ENCODE peak calls at places on chromosomes 12 and 14, in ten cellular contexts. One of them, this sample, is unnamed.

GRCh38 chr12:110917467-110917866 is 2.9 kb downstream of the MYL2 start:
- DNase-seq in mucosa of descending colon: no peak
- DNase-seq in GM23248: peak
- DNase-seq in A172: peak
- DNase-seq in HT1080: peak
- DNase-seq in activated T-cell treated with anti-CD3 and anti-CD28 coated beads for 48 hours: no peak
- DNase-seq in HFFc6: peak
- DNase-seq in NCI-H2171: no peak
- DNase-seq in activated B cell treated with CpG ODN at 0.5 μM for 24 hours: no peak
- DNase-seq in stimulated activated CD8-positive, alpha-beta memory T cell treated with anti-CD3 and anti-CD28 coated beads, Interleukin-4, amount 100 ng/mL, for 1 hour: no peak
- DNase-seq in this sample: no peak

GRCh38 chr14:70563869-70564268 is 29.1 kb upstream of the ADAM20 start:
- DNase-seq in mucosa of descending colon: no peak
- DNase-seq in GM23248: no peak
- DNase-seq in A172: no peak
- DNase-seq in HT1080: no peak
- DNase-seq in activated T-cell treated with anti-CD3 and anti-CD28 coated beads for 48 hours: no peak
- DNase-seq in HFFc6: no peak
- DNase-seq in NCI-H2171: peak
- DNase-seq in activated B cell treated with CpG ODN at 0.5 μM for 24 hours: no peak
- DNase-seq in stimulated activated CD8-positive, alpha-beta memory T cell treated with anti-CD3 and anti-CD28 coated beads, Interleukin-4, amount 100 ng/mL, for 1 hour: no peak
- DNase-seq in this sample: no peak

GRCh38 chr14:21071225-21072041 is 1.3 kb downstream of the ARHGEF40 start:
- DNase-seq in mucosa of descending colon: peak
- DNase-seq in GM23248: peak
- DNase-seq in A172: peak
- DNase-seq in HT1080: peak
- DNase-seq in activated T-cell treated with anti-CD3 and anti-CD28 coated beads for 48 hours: no peak
- DNase-seq in HFFc6: peak
- DNase-seq in NCI-H2171: peak
- DNase-seq in activated B cell treated with CpG ODN at 0.5 μM for 24 hours: peak
- DNase-seq in stimulated activated CD8-positive, alpha-beta memory T cell treated with anti-CD3 and anti-CD28 coated beads, Interleukin-4, amount 100 ng/mL, for 1 hour: no peak
- DNase-seq in this sample: peak

GRCh38 chr12:34033628-34034296 is 11.5 kb downstream of the ALG10 start:
- DNase-seq in mucosa of descending colon: no peak
- DNase-seq in GM23248: peak
- DNase-seq in A172: peak
- DNase-seq in HT1080: no peak
- DNase-seq in activated T-cell treated with anti-CD3 and anti-CD28 coated beads for 48 hours: no peak
- DNase-seq in HFFc6: peak
- DNase-seq in NCI-H2171: no peak
- DNase-seq in activated B cell treated with CpG ODN at 0.5 μM for 24 hours: no peak
- DNase-seq in stimulated activated CD8-positive, alpha-beta memory T cell treated with anti-CD3 and anti-CD28 coated beads, Interleukin-4, amount 100 ng/mL, for 1 hour: no peak
- DNase-seq in this sample: peak

GRCh38 chr12:43805857-43806736 is at the start of gene TWF1:
- DNase-seq in mucosa of descending colon: peak
- DNase-seq in GM23248: peak
- DNase-seq in A172: peak
- DNase-seq in HT1080: peak
- DNase-seq in activated T-cell treated with anti-CD3 and anti-CD28 coated beads for 48 hours: peak
- DNase-seq in HFFc6: peak
- DNase-seq in NCI-H2171: peak
- DNase-seq in activated B cell treated with CpG ODN at 0.5 μM for 24 hours: peak
- DNase-seq in stimulated activated CD8-positive, alpha-beta memory T cell treated with anti-CD3 and anti-CD28 coated beads, Interleukin-4, amount 100 ng/mL, for 1 hour: peak
- DNase-seq in this sample: peak

GRCh38 chr12:109291531-109292341 is 17.3 kb downstream of the FOXN4 start:
- DNase-seq in mucosa of descending colon: peak
- DNase-seq in GM23248: peak
- DNase-seq in A172: no peak
- DNase-seq in HT1080: peak
- DNase-seq in activated T-cell treated with anti-CD3 and anti-CD28 coated beads for 48 hours: no peak
- DNase-seq in HFFc6: no peak
- DNase-seq in NCI-H2171: peak
- DNase-seq in activated B cell treated with CpG ODN at 0.5 μM for 24 hours: no peak
- DNase-seq in stimulated activated CD8-positive, alpha-beta memory T cell treated with anti-CD3 and anti-CD28 coated beads, Interleukin-4, amount 100 ng/mL, for 1 hour: no peak
- DNase-seq in this sample: peak

GRCh38 chr14:52068741-52069616 is at the start of gene NID2:
- DNase-seq in mucosa of descending colon: peak
- DNase-seq in GM23248: peak
- DNase-seq in A172: no peak
- DNase-seq in HT1080: peak
- DNase-seq in activated T-cell treated with anti-CD3 and anti-CD28 coated beads for 48 hours: peak
- DNase-seq in HFFc6: peak
- DNase-seq in NCI-H2171: no peak
- DNase-seq in activated B cell treated with CpG ODN at 0.5 μM for 24 hours: peak
- DNase-seq in stimulated activated CD8-positive, alpha-beta memory T cell treated with anti-CD3 and anti-CD28 coated beads, Interleukin-4, amount 100 ng/mL, for 1 hour: no peak
- DNase-seq in this sample: no peak

GRCh38 chr14:81143793-81144192 is 77.0 kb downstream of the GTF2A1 start:
- DNase-seq in mucosa of descending colon: no peak
- DNase-seq in GM23248: no peak
- DNase-seq in A172: no peak
- DNase-seq in HT1080: no peak
- DNase-seq in activated T-cell treated with anti-CD3 and anti-CD28 coated beads for 48 hours: no peak
- DNase-seq in HFFc6: no peak
- DNase-seq in NCI-H2171: no peak
- DNase-seq in activated B cell treated with CpG ODN at 0.5 μM for 24 hours: no peak
- DNase-seq in stimulated activated CD8-positive, alpha-beta memory T cell treated with anti-CD3 and anti-CD28 coated beads, Interleukin-4, amount 100 ng/mL, for 1 hour: no peak
- DNase-seq in this sample: no peak

GRCh38 chr14:96660667-96661066 is 136.5 kb upstream of the VRK1 start:
- DNase-seq in mucosa of descending colon: no peak
- DNase-seq in GM23248: no peak
- DNase-seq in A172: no peak
- DNase-seq in HT1080: no peak
- DNase-seq in activated T-cell treated with anti-CD3 and anti-CD28 coated beads for 48 hours: no peak
- DNase-seq in HFFc6: no peak
- DNase-seq in NCI-H2171: no peak
- DNase-seq in activated B cell treated with CpG ODN at 0.5 μM for 24 hours: no peak
- DNase-seq in stimulated activated CD8-positive, alpha-beta memory T cell treated with anti-CD3 and anti-CD28 coated beads, Interleukin-4, amount 100 ng/mL, for 1 hour: no peak
- DNase-seq in this sample: no peak

GRCh38 chr12:53213348-53213747 is 6.3 kb upstream of the ITGB7 start:
- DNase-seq in mucosa of descending colon: peak
- DNase-seq in GM23248: peak
- DNase-seq in A172: peak
- DNase-seq in HT1080: peak
- DNase-seq in activated T-cell treated with anti-CD3 and anti-CD28 coated beads for 48 hours: peak
- DNase-seq in HFFc6: peak
- DNase-seq in NCI-H2171: peak
- DNase-seq in activated B cell treated with CpG ODN at 0.5 μM for 24 hours: peak
- DNase-seq in stimulated activated CD8-positive, alpha-beta memory T cell treated with anti-CD3 and anti-CD28 coated beads, Interleukin-4, amount 100 ng/mL, for 1 hour: peak
- DNase-seq in this sample: peak

GRCh38 chr12:130650131-130650530 is 66.0 kb downstream of the RIMBP2 start:
- DNase-seq in mucosa of descending colon: no peak
- DNase-seq in GM23248: no peak
- DNase-seq in A172: no peak
- DNase-seq in HT1080: no peak
- DNase-seq in activated T-cell treated with anti-CD3 and anti-CD28 coated beads for 48 hours: no peak
- DNase-seq in HFFc6: no peak
- DNase-seq in NCI-H2171: no peak
- DNase-seq in activated B cell treated with CpG ODN at 0.5 μM for 24 hours: no peak
- DNase-seq in stimulated activated CD8-positive, alpha-beta memory T cell treated with anti-CD3 and anti-CD28 coated beads, Interleukin-4, amount 100 ng/mL, for 1 hour: no peak
- DNase-seq in this sample: no peak

This sample was measured in NCI-H82.